ENCODE peak calls at places on chromosomes 3 and 15, in four cellular contexts. Q, I, X and M are unnamed samples.

GRCh38 chr3:125556314-125556713 is 36.3 kb upstream of the SNX4 start:
- DNase-seq in Q (no peak), I (peak), X (no peak), M (peak)

GRCh38 chr3:23539185-23539584 is 266.6 kb upstream of the UBE2E1 start:
- DNase-seq in Q (no peak), I (no peak), X (no peak), M (no peak)

GRCh38 chr3:136699271-136699828 is 52.8 kb downstream of the STAG1 start:
- DNase-seq in Q (no peak), I (no peak), X (no peak), M (no peak)

GRCh38 chr3:66322436-66322835 is 101.6 kb downstream of the SLC25A26 start:
- DNase-seq in Q (no peak), I (peak), X (no peak), M (no peak)

GRCh38 chr15:67758610-67759300 is 66.6 kb upstream of the SKOR1 start:
- DNase-seq in Q (no peak), I (no peak), X (no peak), M (peak)

GRCh38 chr3:124986153-124987143 is 51.9 kb upstream of the MUC13 start:
- DNase-seq in Q (no peak), I (peak), X (no peak), M (peak)

GRCh38 chr15:39204031-39204430 is 376.8 kb upstream of the THBS1 start:
- DNase-seq in Q (no peak), I (peak), X (no peak), M (no peak)

GRCh38 chr3:119236756-119237155 is 3.9 kb downstream of the B4GALT4 start:
- DNase-seq in Q (no peak), I (no peak), X (peak), M (no peak)

GRCh38 chr15:89768071-89768500 is 8.0 kb upstream of the MESP2 start:
- DNase-seq in Q (no peak), I (peak), X (no peak), M (no peak)

DNA sequence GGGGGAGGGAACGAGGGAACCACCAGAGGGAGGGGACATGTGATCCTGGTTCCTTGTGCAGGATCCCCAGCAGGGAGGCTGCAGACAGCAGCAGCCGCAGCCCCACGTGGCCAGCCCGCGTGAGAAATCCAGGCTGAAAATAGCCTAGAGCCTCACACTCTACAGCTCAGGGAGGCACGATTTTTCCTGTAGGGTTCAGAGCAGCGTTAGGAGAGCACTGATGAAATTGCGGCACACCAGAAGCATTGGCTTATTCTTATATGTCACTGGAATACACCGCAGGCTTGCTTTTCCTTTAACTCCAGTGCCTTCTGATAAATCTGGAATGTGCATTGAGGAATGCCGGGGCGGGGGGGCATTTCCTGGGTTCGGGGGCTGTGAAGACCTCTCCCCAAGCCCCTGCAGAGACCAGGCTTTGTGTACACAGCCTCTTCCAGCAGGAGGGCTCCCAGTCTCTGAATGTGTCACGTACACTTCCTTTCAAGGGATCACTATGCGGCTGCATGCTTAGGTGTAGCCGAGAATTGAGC is 193.0 kb downstream of the ATP10A start:
- DNase-seq in Q (peak), I (peak), X (no peak), M (peak)
- H3K4me3 ChIP-seq in Q (peak), I (peak), X (no peak), M (peak)

GRCh38 chr3:87691109-87691508 is 367.7 kb downstream of the CGGBP1 start:
- DNase-seq in Q (no peak), I (peak), X (no peak), M (no peak)
- TF ChIP-seq CTCF in Q (no peak), I (no peak), X (no peak), M (no peak)

DNA sequence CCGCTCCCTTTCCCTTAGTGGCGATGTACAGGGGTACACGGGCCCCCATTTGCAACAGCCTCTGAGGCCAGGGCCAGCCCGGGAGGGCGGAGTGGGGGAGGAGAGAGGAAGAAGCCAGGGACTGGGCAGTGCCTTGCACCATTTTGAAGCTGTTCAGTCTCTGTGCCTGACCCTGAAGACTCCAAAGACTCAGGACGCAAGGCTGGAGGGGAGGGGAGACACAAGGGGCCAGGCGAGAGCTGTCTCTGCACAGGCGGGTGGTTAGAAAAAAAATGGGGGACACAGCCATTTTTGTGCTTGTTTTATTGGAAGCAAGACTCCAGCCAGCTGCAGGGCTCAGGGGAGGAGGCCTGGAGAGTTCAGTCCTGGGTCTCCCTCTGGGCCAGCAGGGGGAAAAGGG is 1.6 kb downstream of the RPP25 start:
- DNase-seq in Q (no peak), I (no peak), X (peak), M (no peak)
- H3K4me3 ChIP-seq in Q (peak), I (no peak), X (peak), M (no peak)

DNA sequence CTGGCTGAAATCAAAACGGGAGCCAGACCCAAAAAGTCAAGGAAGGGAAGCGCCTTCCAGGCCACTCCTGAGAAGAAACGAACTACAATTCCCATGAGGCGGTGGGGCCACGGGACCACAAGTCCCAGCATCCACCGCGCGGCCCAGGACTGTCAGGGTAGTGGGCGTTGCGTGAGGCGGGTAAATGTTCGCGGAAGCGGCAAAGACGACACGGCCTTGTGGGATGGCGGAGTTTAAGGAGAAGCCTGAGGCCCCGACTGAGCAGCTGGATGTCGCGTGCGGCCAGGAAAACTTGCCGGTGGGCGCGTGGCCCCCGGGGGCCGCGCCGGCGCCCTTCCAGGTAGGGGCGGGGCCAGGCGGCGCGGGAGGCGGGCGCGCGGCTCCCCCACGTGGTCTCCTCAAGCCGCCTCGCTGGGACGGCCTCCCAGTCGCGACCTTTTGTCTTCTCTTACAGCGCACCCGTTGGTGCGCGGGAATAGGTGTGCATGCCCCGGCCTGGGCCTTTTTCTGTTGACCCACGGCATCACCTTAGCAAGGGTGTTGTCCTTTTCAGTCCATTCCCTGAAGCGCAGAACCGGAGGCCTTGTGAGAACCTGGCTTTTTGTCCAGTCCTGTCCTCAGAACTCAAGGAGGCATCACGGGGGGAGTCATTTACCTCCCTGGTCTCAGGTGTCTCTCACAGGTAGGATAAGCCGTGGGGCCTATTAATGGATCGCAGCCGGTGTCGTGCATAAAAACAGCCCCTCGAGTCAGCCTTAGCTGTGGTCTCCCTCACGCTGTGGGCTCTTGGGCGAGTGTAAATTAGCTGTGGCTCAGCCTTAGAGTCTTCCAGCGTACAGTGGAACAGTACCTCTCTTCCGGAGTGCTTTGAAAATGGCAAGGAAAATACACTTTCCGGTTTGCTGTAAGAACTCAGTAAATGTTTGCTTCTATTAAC is at the start of gene SETMAR:
- DNase-seq in Q (peak), I (peak), X (peak), M (peak)
- TF ChIP-seq CTCF in Q (no peak), I (no peak), X (no peak), M (no peak)

GRCh38 chr15:100902436-100903190 is 16.5 kb upstream of the LRRK1 start:
- DNase-seq in Q (peak), I (peak), X (peak), M (peak)
- H3K4me3 ChIP-seq in Q (peak), I (peak), X (no peak), M (no peak)

DNA sequence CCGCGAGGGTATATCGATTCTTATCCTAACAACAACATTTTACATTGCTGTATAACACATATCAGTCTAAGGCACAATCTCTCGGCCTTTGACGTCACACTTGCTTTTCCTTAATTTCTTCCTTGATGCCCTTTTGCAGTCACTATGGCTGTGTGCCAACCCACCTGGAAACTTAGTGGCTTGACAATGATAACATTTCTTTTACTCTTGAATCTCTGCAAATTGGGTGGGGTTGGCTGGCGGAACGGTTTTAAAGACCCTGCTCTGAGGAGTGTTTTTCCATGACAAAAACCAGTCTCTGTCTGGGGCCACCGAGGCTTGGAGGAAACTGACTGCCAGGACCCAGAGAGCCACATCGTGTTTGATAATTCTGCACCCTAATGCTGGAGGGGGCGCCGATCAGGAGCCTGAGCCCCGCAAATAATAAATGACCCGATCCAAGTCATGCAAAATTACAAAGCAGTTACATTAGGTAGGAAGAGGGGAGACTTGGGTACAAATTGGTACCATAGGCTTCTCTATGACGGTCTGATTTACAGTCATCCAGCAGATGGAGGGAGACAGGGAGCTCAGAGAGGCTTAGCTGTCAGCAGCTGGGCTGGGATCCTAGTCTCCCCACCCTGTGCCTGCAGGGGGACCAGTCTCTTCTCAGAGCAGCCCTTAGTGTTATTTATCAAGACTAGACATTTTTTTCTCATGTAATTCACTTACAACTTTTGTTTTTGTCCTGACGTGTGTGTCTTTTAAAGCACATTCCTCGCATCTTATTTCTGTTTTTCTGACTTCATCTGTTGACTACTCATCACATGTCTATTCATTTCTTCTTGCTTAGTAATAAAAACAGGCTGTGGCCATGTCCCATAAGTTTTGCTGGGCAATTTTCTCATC is 115.8 kb downstream of the KLF13 start:
- DNase-seq in Q (peak), I (peak), X (no peak), M (peak)
- TF ChIP-seq CTCF in Q (peak), I (peak), X (no peak), M (peak)

DNA sequence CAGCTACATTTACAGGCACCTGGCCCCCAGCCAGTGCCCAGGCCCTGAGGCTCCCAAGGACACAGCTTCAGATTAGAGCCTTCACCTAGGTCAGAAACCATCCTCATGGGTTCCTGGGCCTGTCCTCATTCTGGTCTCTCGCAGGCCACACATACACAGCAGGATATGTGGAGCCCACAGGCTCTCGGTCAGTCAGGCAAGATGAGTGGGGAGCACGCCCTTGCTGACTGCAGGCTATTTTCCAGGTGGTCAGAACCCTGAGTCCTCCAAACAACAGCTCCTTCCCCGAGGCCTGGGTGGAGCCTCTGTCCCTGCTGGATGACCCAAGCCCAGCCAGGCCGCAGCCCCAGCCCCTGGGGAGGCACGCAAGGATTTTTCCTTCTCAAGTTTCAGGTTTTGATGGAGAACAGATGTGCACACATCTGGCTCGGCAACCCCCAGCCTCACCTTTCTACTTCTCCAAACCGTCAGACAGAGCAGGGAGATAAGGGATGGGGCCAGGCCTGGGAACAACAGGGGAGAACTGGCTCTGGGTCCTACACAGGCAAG is 1.6 kb downstream of the STRA6 start:
- DNase-seq in Q (peak), I (peak), X (no peak), M (peak)
- H3K4me3 ChIP-seq in Q (no peak), I (peak), X (no peak), M (peak)

DNA sequence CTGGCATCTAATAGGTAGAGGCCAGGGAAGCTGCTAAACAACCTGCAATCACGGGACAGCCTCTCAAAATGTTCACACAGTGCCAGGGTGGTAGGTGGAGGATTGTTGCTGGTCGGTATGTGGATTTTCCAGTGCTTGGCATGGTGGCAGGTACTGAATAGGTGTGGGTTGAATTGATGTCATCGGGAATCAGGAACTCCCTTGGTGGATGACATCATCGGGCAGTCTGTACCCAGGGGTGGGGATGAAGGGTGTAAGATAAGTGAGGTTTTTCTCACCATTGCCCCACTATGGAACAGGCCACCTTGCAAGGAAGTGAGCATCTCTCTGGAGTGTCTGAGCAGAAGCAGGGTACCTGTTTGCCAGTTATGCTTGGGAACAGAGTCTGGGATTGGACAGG is 71.2 kb downstream of the MESD start:
- DNase-seq in Q (no peak), I (no peak), X (no peak), M (no peak)
- TF ChIP-seq CTCF in Q (no peak), I (no peak), X (no peak), M (no peak)

DNA sequence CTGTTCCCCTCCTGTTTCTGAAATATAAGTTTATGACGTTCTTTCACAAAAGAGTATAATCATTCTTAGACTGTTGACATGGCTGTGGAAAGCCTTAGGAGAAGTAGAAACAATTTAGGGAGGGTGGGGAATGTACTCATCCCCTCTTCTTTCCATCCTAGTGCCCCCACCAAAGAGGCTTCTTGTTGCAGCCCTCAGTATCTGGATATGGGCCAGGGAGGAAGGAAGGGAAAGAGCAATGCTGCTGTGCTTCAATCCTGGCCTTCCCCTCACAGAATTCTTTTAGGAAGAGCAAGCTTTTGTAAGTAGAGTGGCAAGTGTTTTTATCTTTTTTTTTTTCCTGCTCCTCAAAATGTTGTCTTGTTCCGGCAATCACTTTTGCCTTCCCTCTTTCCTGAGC is 1.7 kb downstream of the INAFM2 start:
- DNase-seq in Q (no peak), I (peak), X (no peak), M (no peak)
- H3K4me3 ChIP-seq in Q (peak), I (peak), X (peak), M (peak)

GRCh38 chr3:37814547-37814946 is 47.1 kb upstream of the CTDSPL start:
- DNase-seq in Q (no peak), I (no peak), X (no peak), M (peak)
- TF ChIP-seq CTCF in Q (peak), I (peak), X (no peak), M (peak)